ENCODE peak calls at places on chromosomes 1 and 21, in five cellular contexts. One of them, this sample, is unnamed.

GRCh38 chr1:205810448-205811157 is 2.4 kb downstream of the SLC41A1 start:
- DNase-seq in IMR-90: no peak
- DNase-seq in neuronal stem cell: no peak
- DNase-seq in mesendoderm: peak
- DNase-seq in suprapubic skin: no peak
- DNase-seq in this sample: no peak

GRCh38 chr21:46158666-46159300 is 3.4 kb upstream of the FTCD start:
- DNase-seq in mesendoderm: no peak
- DNase-seq in neuronal stem cell: no peak
- DNase-seq in suprapubic skin: peak
- DNase-seq in IMR-90: no peak
- DNase-seq in this sample: no peak

GRCh38 chr1:16984717-16985116 is 4.3 kb upstream of the MFAP2 start:
- DNase-seq in IMR-90: peak
- DNase-seq in mesendoderm: peak
- DNase-seq in suprapubic skin: peak
- DNase-seq in neuronal stem cell: no peak
- DNase-seq in this sample: no peak

GRCh38 chr1:20252587-20252986 is 38.1 kb upstream of the VWA5B1 start:
- DNase-seq in mesendoderm: no peak
- DNase-seq in IMR-90: no peak
- DNase-seq in neuronal stem cell: no peak
- DNase-seq in suprapubic skin: no peak
- DNase-seq in this sample: no peak

GRCh38 chr1:203520315-203520714 is 26.4 kb downstream of the OPTC start:
- DNase-seq in mesendoderm: peak
- DNase-seq in neuronal stem cell: no peak
- DNase-seq in suprapubic skin: no peak
- DNase-seq in IMR-90: peak
- DNase-seq in this sample: no peak

GRCh38 chr21:37077403-37077802 is 4.3 kb downstream of the TTC3 start:
- DNase-seq in neuronal stem cell: no peak
- DNase-seq in IMR-90: no peak
- DNase-seq in suprapubic skin: no peak
- DNase-seq in mesendoderm: no peak
- DNase-seq in this sample: no peak

GRCh38 chr1:29669912-29670311 is 433.6 kb downstream of the PTPRU start:
- DNase-seq in mesendoderm: no peak
- DNase-seq in neuronal stem cell: no peak
- DNase-seq in suprapubic skin: no peak
- DNase-seq in IMR-90: no peak
- DNase-seq in this sample: no peak

GRCh38 chr1:226432586-226433360 is 24.9 kb upstream of the PARP1 start:
- DNase-seq in neuronal stem cell: no peak
- DNase-seq in suprapubic skin: no peak
- DNase-seq in mesendoderm: no peak
- DNase-seq in IMR-90: no peak
- DNase-seq in this sample: no peak

GRCh38 chr1:110172001-110172400 is 21.7 kb downstream of the SLC6A17 start:
- DNase-seq in suprapubic skin: no peak
- DNase-seq in IMR-90: no peak
- DNase-seq in mesendoderm: no peak
- DNase-seq in neuronal stem cell: no peak
- DNase-seq in this sample: no peak

GRCh38 chr1:78250201-78250600 is 204.4 kb downstream of the GIPC2 start:
- DNase-seq in suprapubic skin: no peak
- DNase-seq in neuronal stem cell: no peak
- DNase-seq in mesendoderm: no peak
- DNase-seq in IMR-90: peak
- DNase-seq in this sample: no peak

GRCh38 chr1:161999318-162000052 is 24.2 kb downstream of the OLFML2B start:
- DNase-seq in suprapubic skin: no peak
- DNase-seq in neuronal stem cell: no peak
- DNase-seq in mesendoderm: no peak
- DNase-seq in IMR-90: no peak
- DNase-seq in this sample: no peak

GRCh38 chr1:217524787-217525520 is 105.9 kb downstream of the GPATCH2 start:
- DNase-seq in IMR-90: peak
- DNase-seq in mesendoderm: no peak
- DNase-seq in neuronal stem cell: no peak
- DNase-seq in suprapubic skin: no peak
- DNase-seq in this sample: no peak

GRCh38 chr1:7229696-7230095 is 444.4 kb downstream of the CAMTA1 start:
- DNase-seq in suprapubic skin: no peak
- DNase-seq in IMR-90: peak
- DNase-seq in mesendoderm: no peak
- DNase-seq in neuronal stem cell: no peak
- DNase-seq in this sample: no peak

GRCh38 chr1:161721738-161722343 is 497 bp downstream of the FCRLB start:
- DNase-seq in IMR-90: peak
- DNase-seq in neuronal stem cell: no peak
- DNase-seq in mesendoderm: no peak
- DNase-seq in suprapubic skin: no peak
- DNase-seq in this sample: no peak

GRCh38 chr1:203172184-203173115 is 3.2 kb downstream of the MYBPH start:
- DNase-seq in neuronal stem cell: peak
- DNase-seq in IMR-90: peak
- DNase-seq in suprapubic skin: peak
- DNase-seq in mesendoderm: peak
- DNase-seq in this sample: no peak

GRCh38 chr1:154735061-154735800 is 127.2 kb upstream of the ADAR start:
- DNase-seq in mesendoderm: no peak
- DNase-seq in neuronal stem cell: no peak
- DNase-seq in IMR-90: no peak
- DNase-seq in suprapubic skin: no peak
- DNase-seq in this sample: no peak

GRCh38 chr1:11701981-11702803 is 10.7 kb downstream of the DRAXIN start:
- DNase-seq in mesendoderm: no peak
- DNase-seq in neuronal stem cell: no peak
- DNase-seq in suprapubic skin: no peak
- DNase-seq in IMR-90: no peak
- DNase-seq in this sample: no peak

GRCh38 chr1:9573723-9574122 is 15.0 kb upstream of the TMEM201 start:
- DNase-seq in neuronal stem cell: no peak
- DNase-seq in IMR-90: peak
- DNase-seq in suprapubic skin: no peak
- DNase-seq in mesendoderm: peak
- DNase-seq in this sample: no peak

GRCh38 chr1:159141584-159142518 is 29.6 kb upstream of the CADM3 start:
- DNase-seq in mesendoderm: peak
- DNase-seq in neuronal stem cell: peak
- DNase-seq in IMR-90: peak
- DNase-seq in suprapubic skin: no peak
- DNase-seq in this sample: no peak

GRCh38 chr1:35442737-35443136 is 114.5 kb downstream of the KIAA0319L start:
- DNase-seq in suprapubic skin: no peak
- DNase-seq in IMR-90: peak
- DNase-seq in mesendoderm: no peak
- DNase-seq in neuronal stem cell: no peak
- DNase-seq in this sample: no peak

GRCh38 chr1:71304125-71304524 is 223.3 kb upstream of the ZRANB2 start:
- DNase-seq in IMR-90: no peak
- DNase-seq in mesendoderm: no peak
- DNase-seq in suprapubic skin: no peak
- DNase-seq in neuronal stem cell: no peak
- DNase-seq in this sample: peak

GRCh38 chr1:39852876-39853275 is 30.4 kb downstream of the TRIT1 start:
- DNase-seq in neuronal stem cell: no peak
- DNase-seq in suprapubic skin: no peak
- DNase-seq in IMR-90: no peak
- DNase-seq in mesendoderm: no peak
- DNase-seq in this sample: no peak

GRCh38 chr1:245327842-245328241 is 173.1 kb downstream of the KIF26B start:
- DNase-seq in suprapubic skin: no peak
- DNase-seq in mesendoderm: peak
- DNase-seq in neuronal stem cell: no peak
- DNase-seq in IMR-90: no peak
- DNase-seq in this sample: no peak

GRCh38 chr1:168227620-168228019 is 1.8 kb downstream of the SFT2D2 start:
- DNase-seq in IMR-90: no peak
- DNase-seq in mesendoderm: no peak
- DNase-seq in suprapubic skin: no peak
- DNase-seq in neuronal stem cell: no peak
- DNase-seq in this sample: no peak

GRCh38 chr1:177969825-177970371 is at the start of gene SEC16B:
- DNase-seq in neuronal stem cell: no peak
- DNase-seq in suprapubic skin: no peak
- DNase-seq in mesendoderm: no peak
- DNase-seq in IMR-90: no peak
- DNase-seq in this sample: no peak

GRCh38 chr1:110196917-110197782 is 13.0 kb upstream of the KCNC4 start:
- DNase-seq in mesendoderm: peak
- DNase-seq in IMR-90: peak
- DNase-seq in suprapubic skin: no peak
- DNase-seq in neuronal stem cell: no peak
- DNase-seq in this sample: no peak

GRCh38 chr1:7430047-7430608 is 341.0 kb upstream of the VAMP3 start:
- DNase-seq in mesendoderm: no peak
- DNase-seq in suprapubic skin: no peak
- DNase-seq in neuronal stem cell: no peak
- DNase-seq in IMR-90: no peak
- DNase-seq in this sample: no peak

GRCh38 chr1:163050496-163050895 is 18.7 kb upstream of the RGS4 start:
- DNase-seq in mesendoderm: no peak
- DNase-seq in suprapubic skin: no peak
- DNase-seq in neuronal stem cell: no peak
- DNase-seq in IMR-90: no peak
- DNase-seq in this sample: no peak

GRCh38 chr1:163054056-163054706 is 15.0 kb upstream of the RGS4 start:
- DNase-seq in neuronal stem cell: no peak
- DNase-seq in mesendoderm: no peak
- DNase-seq in suprapubic skin: no peak
- DNase-seq in IMR-90: no peak
- DNase-seq in this sample: no peak

GRCh38 chr1:163047951-163048659 is 21.1 kb upstream of the RGS4 start:
- DNase-seq in suprapubic skin: no peak
- DNase-seq in IMR-90: no peak
- DNase-seq in mesendoderm: no peak
- DNase-seq in neuronal stem cell: no peak
- DNase-seq in this sample: no peak

GRCh38 chr1:163046071-163046470 is 23.1 kb upstream of the RGS4 start:
- DNase-seq in neuronal stem cell: no peak
- DNase-seq in IMR-90: peak
- DNase-seq in mesendoderm: no peak
- DNase-seq in suprapubic skin: no peak
- DNase-seq in this sample: no peak

GRCh38 chr1:163048970-163049680 is 20.0 kb upstream of the RGS4 start:
- DNase-seq in suprapubic skin: no peak
- DNase-seq in neuronal stem cell: no peak
- DNase-seq in mesendoderm: no peak
- DNase-seq in IMR-90: no peak
- DNase-seq in this sample: no peak
- H3K27ac ChIP-seq in suprapubic skin: no peak
- H3K27ac ChIP-seq in neuronal stem cell: no peak
- H3K27ac ChIP-seq in mesendoderm: no peak
- H3K27ac ChIP-seq in IMR-90: no peak
- H3K27ac ChIP-seq in this sample: no peak

GRCh38 chr1:211068976-211069375 is 65.0 kb downstream of the KCNH1 start:
- DNase-seq in suprapubic skin: no peak
- DNase-seq in mesendoderm: peak
- DNase-seq in IMR-90: no peak
- DNase-seq in neuronal stem cell: no peak
- DNase-seq in this sample: no peak

GRCh38 chr1:211066781-211067384 is 67.1 kb downstream of the KCNH1 start:
- DNase-seq in suprapubic skin: no peak
- DNase-seq in mesendoderm: peak
- DNase-seq in neuronal stem cell: no peak
- DNase-seq in IMR-90: no peak
- DNase-seq in this sample: no peak
- H3K4me3 ChIP-seq in suprapubic skin: no peak
- H3K4me3 ChIP-seq in mesendoderm: no peak
- H3K4me3 ChIP-seq in neuronal stem cell: no peak
- H3K4me3 ChIP-seq in IMR-90: no peak
- H3K4me3 ChIP-seq in this sample: no peak

GRCh38 chr1:98459471-98459870 is 202.1 kb upstream of the SNX7 start:
- DNase-seq in mesendoderm: no peak
- DNase-seq in suprapubic skin: no peak
- DNase-seq in IMR-90: no peak
- DNase-seq in neuronal stem cell: no peak
- DNase-seq in this sample: no peak
- H3K27ac ChIP-seq in mesendoderm: no peak
- H3K27ac ChIP-seq in suprapubic skin: no peak
- H3K27ac ChIP-seq in IMR-90: no peak
- H3K27ac ChIP-seq in neuronal stem cell: no peak
- H3K27ac ChIP-seq in this sample: no peak

GRCh38 chr1:25771246-25772114 is 28.5 kb upstream of the SELENON start:
- DNase-seq in mesendoderm: peak
- DNase-seq in suprapubic skin: no peak
- DNase-seq in neuronal stem cell: peak
- DNase-seq in IMR-90: peak
- DNase-seq in this sample: peak

GRCh38 chr1:25773441-25774125 is 26.4 kb upstream of the SELENON start:
- DNase-seq in mesendoderm: peak
- DNase-seq in suprapubic skin: no peak
- DNase-seq in IMR-90: peak
- DNase-seq in neuronal stem cell: no peak
- DNase-seq in this sample: no peak

GRCh38 chr1:25770541-25771245 is 29.3 kb upstream of the SELENON start:
- DNase-seq in IMR-90: no peak
- DNase-seq in mesendoderm: no peak
- DNase-seq in neuronal stem cell: no peak
- DNase-seq in suprapubic skin: no peak
- DNase-seq in this sample: no peak

GRCh38 chr1:25772692-25773245 is 27.2 kb upstream of the SELENON start:
- DNase-seq in mesendoderm: no peak
- DNase-seq in neuronal stem cell: no peak
- DNase-seq in suprapubic skin: no peak
- DNase-seq in IMR-90: no peak
- DNase-seq in this sample: no peak

GRCh38 chr1:25772164-25772563 is 27.8 kb upstream of the SELENON start:
- DNase-seq in mesendoderm: no peak
- DNase-seq in suprapubic skin: no peak
- DNase-seq in IMR-90: no peak
- DNase-seq in neuronal stem cell: no peak
- DNase-seq in this sample: no peak
- H3K4me3 ChIP-seq in mesendoderm: no peak
- H3K4me3 ChIP-seq in suprapubic skin: no peak
- H3K4me3 ChIP-seq in IMR-90: no peak
- H3K4me3 ChIP-seq in neuronal stem cell: no peak
- H3K4me3 ChIP-seq in this sample: no peak